ENCODE peak calls at places on chromosomes 1 and 21, in nine cellular contexts. V, P, G, L, D, I, R, M and U are unnamed samples.

GRCh38 chr1:184387871-184388670 is 1.2 kb downstream of the C1orf21 start:
- DNase-seq in V (peak), P (no peak), G (peak), L (peak), D (peak), I (peak), R (peak), M (peak), U (no peak)

GRCh38 chr1:112618114-112618720 is 724 bp downstream of the ST7L start:
- DNase-seq in V (no peak), P (peak), G (no peak), L (peak), D (no peak), I (peak), R (no peak), M (no peak), U (no peak)

GRCh38 chr1:152656459-152656858 is 6.7 kb upstream of the LCE2D start:
- DNase-seq in V (no peak), P (no peak), G (no peak), L (no peak), D (no peak), I (no peak), R (no peak), M (no peak), U (no peak)

GRCh38 chr1:57086141-57086540 is 120.3 kb upstream of the C8B start:
- DNase-seq in V (no peak), P (no peak), G (no peak), L (no peak), D (no peak), I (no peak), R (no peak), M (no peak), U (no peak)

GRCh38 chr1:205774277-205775014 is 836 bp downstream of the RAB29 start:
- DNase-seq in V (peak), P (peak), G (no peak), L (peak), D (no peak), I (peak), R (peak), M (no peak), U (no peak)

GRCh38 chr1:77283701-77284425 is 2.0 kb downstream of the AK5 start:
- DNase-seq in V (no peak), P (no peak), G (no peak), L (no peak), D (no peak), I (no peak), R (no peak), M (no peak), U (no peak)

GRCh38 chr1:180779584-180779983 is 133.1 kb upstream of the KIAA1614 start:
- DNase-seq in V (no peak), P (no peak), G (no peak), L (no peak), D (no peak), I (no peak), R (no peak), M (no peak), U (no peak)

GRCh38 chr1:117852846-117853555 is 76.4 kb downstream of the GDAP2 start:
- DNase-seq in V (no peak), P (no peak), G (no peak), L (no peak), D (no peak), I (no peak), R (no peak), M (no peak), U (no peak)

GRCh38 chr1:115476616-115477015 is 138.6 kb upstream of the NGF start:
- DNase-seq in V (no peak), P (no peak), G (no peak), L (no peak), D (no peak), I (no peak), R (no peak), M (no peak), U (no peak)

GRCh38 chr1:10171105-10171767 is 39.1 kb upstream of the KIF1B start:
- DNase-seq in V (no peak), P (no peak), G (no peak), L (no peak), D (no peak), I (no peak), R (no peak), M (no peak), U (no peak)

GRCh38 chr1:61274979-61275378 is 192.6 kb downstream of the NFIA start:
- DNase-seq in V (no peak), P (no peak), G (no peak), L (no peak), D (no peak), I (no peak), R (no peak), M (no peak), U (no peak)

GRCh38 chr1:67997746-67998145 is 52.7 kb downstream of the DIRAS3 start:
- DNase-seq in V (no peak), P (no peak), G (no peak), L (no peak), D (no peak), I (no peak), R (no peak), M (no peak), U (no peak)

DNA sequence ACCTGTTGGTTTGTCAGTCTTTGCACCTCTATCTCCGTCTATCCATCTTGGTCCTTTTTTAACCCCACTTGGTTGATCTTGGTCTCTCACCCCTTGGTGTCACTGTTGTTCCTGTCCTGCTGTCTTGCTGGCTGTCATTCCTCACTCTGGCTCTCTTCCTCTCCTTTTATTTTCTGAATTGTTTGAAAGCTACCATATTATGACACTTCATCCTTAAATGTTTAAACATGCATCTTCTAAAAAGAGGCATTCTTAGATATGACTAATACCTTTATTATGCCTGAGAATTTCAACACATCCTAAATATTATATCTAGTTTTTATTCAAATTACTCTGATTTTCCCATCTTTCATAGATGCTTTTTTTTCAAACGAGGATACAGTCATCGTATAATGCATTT is 37.0 kb downstream of the BACH1 start:
- DNase-seq in V (no peak), P (no peak), G (no peak), L (peak), D (no peak), I (no peak), R (no peak), M (no peak), U (no peak)
- TF ChIP-seq CTCF in V (no peak), P (no peak), G (no peak), L (no peak), D (no peak), I (no peak), R (no peak), M (no peak), U (peak)

DNA sequence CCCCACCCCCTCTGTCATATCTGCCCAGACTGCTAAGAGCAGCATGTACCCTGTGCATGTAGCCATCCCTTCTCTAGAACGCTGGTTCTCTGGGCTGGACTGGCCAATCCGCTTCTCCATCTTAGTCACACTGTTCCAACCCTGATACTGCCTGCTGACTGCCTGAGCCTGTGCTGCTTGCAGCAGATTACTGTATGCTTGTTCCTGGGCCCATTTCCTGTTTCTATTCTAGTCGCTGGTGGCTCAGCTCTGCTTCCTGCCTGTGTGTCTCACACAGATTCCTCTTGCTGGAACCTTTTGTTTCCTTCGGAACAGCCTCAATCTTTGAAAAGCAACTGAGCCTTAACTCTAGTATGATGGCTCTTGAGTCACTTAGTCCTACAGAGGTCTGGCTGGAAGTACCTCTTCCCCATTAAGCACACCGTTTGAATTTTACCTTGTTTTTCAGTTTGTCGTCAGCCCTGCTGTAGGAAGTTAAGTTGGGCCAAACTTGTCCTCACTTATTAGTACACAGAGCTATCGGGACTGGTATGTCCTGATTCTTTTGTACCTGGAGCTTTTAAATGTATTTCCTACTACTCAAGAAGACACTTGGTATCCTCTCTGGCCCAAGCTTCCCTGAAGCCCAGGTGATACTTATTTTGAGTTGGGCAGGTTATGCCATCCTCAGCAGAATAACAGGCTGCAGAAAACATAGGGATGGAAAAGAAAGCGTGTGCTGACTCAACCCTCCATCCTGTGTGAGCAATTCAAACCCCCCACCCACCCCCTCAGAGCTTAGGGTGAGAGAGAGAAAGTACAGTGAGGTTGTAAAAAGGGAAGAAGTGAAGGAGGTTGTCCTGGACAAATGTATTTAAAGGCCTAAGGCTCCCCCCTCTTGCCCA is 43.4 kb upstream of the PIGV start:
- DNase-seq in V (peak), P (peak), G (peak), L (peak), D (no peak), I (peak), R (peak), M (peak), U (peak)
- H3K27ac ChIP-seq in V (no peak), P (no peak), G (peak), L (peak), D (no peak), I (peak), R (peak), M (no peak), U (peak)

DNA sequence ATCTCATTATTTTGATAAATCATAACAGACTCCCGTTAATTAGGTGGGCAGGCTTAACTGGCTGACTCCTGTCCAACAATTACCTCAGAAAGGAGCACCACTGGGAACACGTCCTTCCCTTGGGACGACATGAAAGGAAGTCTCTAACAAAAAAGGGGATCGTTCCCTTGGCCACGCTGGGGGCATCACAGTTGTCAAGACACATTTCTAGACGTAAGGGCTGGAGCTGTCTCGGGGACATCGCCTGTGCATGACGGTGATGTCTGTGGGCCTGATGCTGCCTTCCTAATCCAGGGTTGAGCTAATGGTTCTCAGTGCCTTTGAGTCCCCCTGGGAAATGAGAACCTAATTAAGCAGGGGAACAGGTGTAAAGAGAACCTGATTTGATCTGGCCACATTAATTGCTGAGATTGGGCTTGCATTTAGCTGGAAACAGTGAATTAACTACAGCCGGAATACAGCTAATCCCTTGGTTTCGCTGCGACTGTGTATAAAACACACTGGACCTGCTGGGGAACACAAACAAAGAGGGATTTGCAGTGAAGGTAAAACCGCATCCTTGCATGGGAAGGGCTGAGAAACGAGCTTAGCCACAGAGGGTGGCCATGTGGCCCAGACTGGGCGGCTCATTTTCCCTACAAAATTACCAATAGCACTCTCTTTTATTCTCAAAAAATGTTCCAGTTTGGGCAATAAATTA is 111.8 kb downstream of the MRPS6 start:
- DNase-seq in V (no peak), P (peak), G (no peak), L (no peak), D (no peak), I (no peak), R (no peak), M (no peak), U (no peak)
- TF ChIP-seq CTCF in V (no peak), P (no peak), G (no peak), L (no peak), D (no peak), I (no peak), R (no peak), M (no peak), U (no peak)

DNA sequence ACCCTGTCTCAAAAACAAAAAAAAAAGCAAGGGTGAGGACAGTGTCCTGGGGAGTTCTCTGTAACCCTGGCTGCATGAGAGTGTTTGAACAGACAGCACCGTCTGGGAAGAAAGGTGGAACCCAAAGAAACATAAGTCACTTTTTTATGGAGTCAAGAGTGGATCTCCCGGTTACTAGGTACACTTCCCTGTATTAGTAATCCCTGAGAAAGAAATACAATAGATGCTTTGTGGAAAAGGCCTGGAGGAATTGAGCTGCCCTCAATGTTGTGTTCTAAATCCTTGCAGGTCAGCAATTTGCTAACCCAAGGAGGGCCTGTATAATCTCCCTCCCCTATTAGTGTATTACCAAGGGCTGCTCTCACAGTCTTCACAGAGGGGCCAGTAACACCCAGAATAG is 16.6 kb downstream of the DEGS1 start:
- DNase-seq in V (no peak), P (peak), G (no peak), L (no peak), D (no peak), I (no peak), R (no peak), M (no peak), U (no peak)
- H3K27ac ChIP-seq in V (no peak), P (peak), G (no peak), L (no peak), D (no peak), I (no peak), R (no peak), M (no peak), U (no peak)